ENCODE peak calls at places on chromosomes 1 and 21, in seven cellular contexts. F is IMR-90, D is adrenal gland, A is GM12891, U is H1, Q is upper lobe of left lung, T is transverse colon. Y is an unnamed sample.

GRCh38 chr1:14842361-14842760 is 243.9 kb downstream of the KAZN start:
- DNase-seq in F (peak; percentile 85), D (no peak), A (no peak), U (no peak), Q (no peak), T (no peak), Y (no peak)

GRCh38 chr1:40641601-40642242 is 23.8 kb downstream of the RIMS3 start:
- DNase-seq in F (no peak), D (no peak), A (no peak), U (no peak), Q (no peak), T (no peak), Y (no peak)

GRCh38 chr1:1669468-1670440 is 10.9 kb upstream of the CDK11B start:
- DNase-seq in F (no peak), D (no peak), A (no peak), U (no peak), Q (no peak), T (no peak), Y (peak; percentile 95)

GRCh38 chr1:71780681-71781080 is 501.7 kb downstream of the NEGR1 start:
- DNase-seq in F (peak; percentile 49), D (no peak), A (no peak), U (no peak), Q (no peak), T (no peak), Y (no peak)

GRCh38 chr1:169487561-169487960 is 1.8 kb upstream of the SLC19A2 start:
- DNase-seq in F (no peak), D (no peak), A (no peak), U (no peak), Q (no peak), T (no peak), Y (no peak)

GRCh38 chr1:201444792-201445191 is 23.3 kb upstream of the TNNI1 start:
- DNase-seq in F (no peak), D (no peak), A (no peak), U (no peak), Q (no peak), T (no peak), Y (peak; percentile 59)

GRCh38 chr1:206674745-206675175 is 9.9 kb upstream of the MAPKAPK2 start:
- DNase-seq in F (peak; percentile 100), D (peak; percentile 63), A (no peak), U (no peak), Q (peak; percentile 94), T (peak; percentile 82), Y (no peak)

GRCh38 chr1:223177681-223178080 is 34.6 kb upstream of the TLR5 start:
- DNase-seq in F (no peak), D (peak; percentile 23), A (no peak), U (no peak), Q (peak; percentile 88), T (peak; percentile 16), Y (peak; percentile 70)

GRCh38 chr1:25796807-25797458 is 3.1 kb upstream of the SELENON start:
- DNase-seq in F (peak; percentile 77), D (peak; percentile 86), A (no peak), U (peak; percentile 65), Q (peak; percentile 80), T (peak; percentile 90), Y (peak; percentile 81)

GRCh38 chr21:35206141-35207125 is 157.3 kb upstream of the RUNX1 start:
- DNase-seq in F (peak; percentile 32), D (no peak), A (no peak), U (no peak), Q (no peak), T (peak; percentile 44), Y (no peak)

GRCh38 chr21:14303731-14304488 is 79.0 kb downstream of the HSPA13 start:
- DNase-seq in F (no peak), D (no peak), A (no peak), U (no peak), Q (no peak), T (no peak), Y (no peak)

GRCh38 chr1:184387069-184387870 is 441 bp downstream of the C1orf21 start:
- DNase-seq in F (peak; percentile 28), D (peak; percentile 61), A (peak; percentile 22), U (no peak), Q (peak; percentile 59), T (peak; percentile 41), Y (peak; percentile 49)

GRCh38 chr1:239386453-239387303 is at the start of gene CHRM3:
- DNase-seq in F (no peak), D (peak; percentile 39), A (no peak), U (peak; percentile 56), Q (peak; percentile 78), T (peak; percentile 87), Y (no peak)

GRCh38 chr1:110982320-110982719 is 18.6 kb upstream of the LRIF1 start:
- DNase-seq in F (no peak), D (no peak), A (no peak), U (no peak), Q (no peak), T (no peak), Y (no peak)

GRCh38 chr1:114208659-114209215 is 55.1 kb upstream of the SYT6 start:
- DNase-seq in F (no peak), D (no peak), A (no peak), U (no peak), Q (no peak), T (no peak), Y (peak; percentile 29)

GRCh38 chr1:28437924-28438699 is 67.7 kb upstream of the RCC1 start:
- DNase-seq in F (peak; percentile 96), D (peak; percentile 93), A (no peak), U (peak; percentile 7), Q (peak; percentile 94), T (peak; percentile 73), Y (peak; percentile 76)

GRCh38 chr1:12229835-12230548 is at the start of gene VPS13D:
- DNase-seq in F (peak; percentile 67), D (peak; percentile 86), A (peak; percentile 92), U (peak; percentile 33), Q (peak; percentile 93), T (peak; percentile 87), Y (peak; percentile 85)
- TF ChIP-seq POLR2A in F (peak; percentile 26), D (no peak), A (no peak), U (no peak), Q (peak; percentile 33), T (no peak), Y (peak; percentile 33)

GRCh38 chr1:32650752-32651460 is at the start of gene RBBP4:
- DNase-seq in F (peak; percentile 96), D (peak; percentile 98), A (peak; percentile 90), U (peak; percentile 94), Q (peak; percentile 98), T (peak; percentile 99), Y (peak; percentile 97)

GRCh38 chr1:32647308-32648134 is 2.8 kb downstream of the ZBTB8OS start:
- DNase-seq in F (no peak), D (no peak), A (no peak), U (no peak), Q (no peak), T (no peak), Y (no peak)

GRCh38 chr1:32652244-32652962 is 1.4 kb downstream of the RBBP4 start:
- DNase-seq in F (no peak), D (no peak), A (no peak), U (no peak), Q (no peak), T (no peak), Y (no peak)

GRCh38 chr1:32651461-32652073 is 559 bp downstream of the RBBP4 start:
- DNase-seq in F (no peak), D (no peak), A (no peak), U (no peak), Q (no peak), T (no peak), Y (no peak)

DNA sequence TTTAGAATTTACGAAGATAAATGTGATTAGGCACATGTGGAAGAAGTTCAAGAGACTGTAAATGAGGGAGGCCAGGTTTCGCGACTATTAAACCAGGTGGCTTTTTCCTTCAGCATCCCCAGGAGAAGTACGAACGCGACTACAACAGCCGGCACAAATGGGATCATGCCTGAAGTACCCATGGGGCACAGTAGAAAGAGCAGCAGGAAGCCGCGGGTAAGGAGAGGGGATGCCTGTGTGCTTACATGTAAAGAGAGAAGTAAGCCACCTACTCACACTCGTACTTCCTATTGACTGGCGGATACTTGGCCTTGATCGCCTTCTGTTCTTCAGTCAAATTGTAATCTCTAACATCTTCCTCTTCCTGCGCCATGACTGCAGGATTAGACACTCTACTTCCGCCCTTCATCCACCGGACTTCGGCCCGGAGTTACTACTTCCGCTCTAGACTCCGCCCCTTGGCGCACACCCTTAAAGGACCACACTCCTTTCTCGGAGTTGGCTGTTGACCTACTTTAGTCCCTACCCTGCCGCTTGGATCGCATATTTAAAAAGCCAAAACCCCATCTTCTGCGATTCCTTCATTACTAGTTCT is at the start of gene ZBTB8OS:
- DNase-seq in F (peak; percentile 92), D (peak; percentile 96), A (peak; percentile 63), U (peak; percentile 54), Q (peak; percentile 93), T (peak; percentile 94), Y (peak; percentile 96)
- TF ChIP-seq POLR2A in F (peak; percentile 73), D (peak; percentile 56), A (peak; percentile 96), U (peak; percentile 95), Q (peak; percentile 41), T (peak; percentile 92), Y (peak; percentile 73)

GRCh38 chr1:8867878-8868567 is 10.5 kb downstream of the ENO1 start:
- DNase-seq in F (no peak), D (no peak), A (no peak), U (no peak), Q (no peak), T (no peak), Y (no peak)
- TF ChIP-seq POLR2A in F (peak; percentile 27), D (no peak), A (peak; percentile 73), U (no peak), Q (no peak), T (no peak), Y (no peak)

GRCh38 chr1:116913941-116914340 is 4.2 kb downstream of the PTGFRN start:
- DNase-seq in F (no peak), D (no peak), A (no peak), U (no peak), Q (no peak), T (no peak), Y (no peak)

GRCh38 chr1:116910379-116911165 is 856 bp downstream of the PTGFRN start:
- DNase-seq in F (no peak), D (peak; percentile 51), A (peak; percentile 28), U (no peak), Q (peak; percentile 60), T (peak; percentile 65), Y (peak; percentile 46)

GRCh38 chr1:116912846-116913245 is 3.1 kb downstream of the PTGFRN start:
- DNase-seq in F (no peak), D (no peak), A (no peak), U (no peak), Q (no peak), T (no peak), Y (no peak)

GRCh38 chr1:116911166-116911553 is 1.4 kb downstream of the PTGFRN start:
- DNase-seq in F (no peak), D (peak; percentile 36), A (no peak), U (no peak), Q (no peak), T (no peak), Y (peak; percentile 29)

DNA sequence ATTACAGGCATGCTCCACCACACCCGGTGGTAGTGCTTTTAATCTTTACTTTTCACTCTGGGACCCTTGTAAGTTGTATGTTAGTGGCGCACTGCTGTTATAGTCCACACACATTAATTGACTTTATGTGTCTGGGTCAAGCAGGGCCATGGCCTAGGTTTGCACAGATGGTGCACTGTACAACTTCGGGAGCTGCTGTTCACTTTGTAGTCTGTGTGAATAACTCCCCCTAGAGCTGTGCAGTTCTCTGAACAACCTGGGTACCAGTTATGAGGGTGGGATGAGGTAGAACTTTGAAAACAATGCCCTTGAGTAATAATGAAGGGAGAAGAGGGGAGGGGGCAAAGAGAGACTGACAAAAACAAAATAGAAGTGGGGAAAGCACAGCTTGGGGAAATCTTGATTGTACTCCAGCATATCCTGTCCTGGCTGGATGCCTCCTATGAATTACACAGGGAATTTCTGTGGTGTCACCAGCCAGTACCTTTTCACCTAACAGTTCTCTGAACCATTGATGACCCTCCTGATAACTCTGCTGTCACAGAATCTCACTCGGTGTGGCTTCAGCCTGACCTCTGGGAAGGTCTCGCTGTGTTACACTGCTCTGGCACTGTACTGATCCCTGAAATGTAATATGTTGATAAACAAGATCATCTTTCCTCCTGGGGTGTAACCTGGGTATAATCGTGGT is 2.2 kb downstream of the PTGFRN start:
- DNase-seq in F (no peak), D (no peak), A (no peak), U (no peak), Q (no peak), T (no peak), Y (no peak)
- TF ChIP-seq POLR2A in F (no peak), D (no peak), A (no peak), U (no peak), Q (no peak), T (no peak), Y (no peak)

Y was measured in NB4.